ENCODE peak calls at places on chromosomes 2 and 18, in seven cellular contexts. K is NCI-H1417; Z is H1; Y is foreskin fibroblast; C is GM04504; G is effector CD4-positive, alpha-beta T cell; W is OCI-LY7. D is an unnamed sample.

GRCh38 chr18:3889803-3890202 is 439.8 kb downstream of the TGIF1 start:
- DNase-seq in G (no peak), W (no peak), Z (no peak), Y (peak; percentile 7), K (no peak), C (peak; percentile 10), D (no peak)

GRCh38 chr18:25316619-25317018 is 35.3 kb downstream of the ZNF521 start:
- DNase-seq in W (no peak), Y (no peak), G (no peak), C (no peak), K (no peak), Z (no peak), D (no peak)

GRCh38 chr2:136116813-136117390 is 1.0 kb downstream of the CXCR4 start:
- DNase-seq in W (peak; percentile 92), Z (peak; percentile 63), Y (no peak), K (peak; percentile 28), G (peak; percentile 64), C (no peak), D (no peak)

GRCh38 chr2:225173909-225174308 is 131.6 kb upstream of the DOCK10 start:
- DNase-seq in G (no peak), Z (no peak), W (no peak), K (peak; percentile 79), C (no peak), Y (no peak), D (no peak)

GRCh38 chr18:6205706-6206105 is 209.0 kb downstream of the L3MBTL4 start:
- DNase-seq in Z (no peak), G (no peak), C (no peak), Y (no peak), W (no peak), K (no peak), D (no peak)

GRCh38 chr2:43009448-43009847 is 217.0 kb downstream of the ZFP36L2 start:
- DNase-seq in G (no peak), K (no peak), Y (no peak), Z (no peak), W (no peak), C (no peak), D (no peak)

GRCh38 chr2:101306410-101306809 is 2.1 kb downstream of the RNF149 start:
- DNase-seq in Y (no peak), C (no peak), W (no peak), G (no peak), Z (no peak), K (no peak), D (no peak)

GRCh38 chr2:218858671-218859555 is 692 bp upstream of the WNT6 start:
- DNase-seq in K (no peak), Y (no peak), G (no peak), Z (peak; percentile 74), W (no peak), C (no peak), D (no peak)

GRCh38 chr2:105090091-105090490 is 52.2 kb downstream of the MRPS9 start:
- DNase-seq in C (no peak), G (no peak), K (no peak), Y (no peak), Z (no peak), W (no peak), D (no peak)

GRCh38 chr2:6652271-6652670 is 213.4 kb downstream of the CMPK2 start:
- DNase-seq in C (no peak), Y (no peak), W (no peak), K (no peak), Z (no peak), G (no peak), D (no peak)

GRCh38 chr2:223980397-223980735 is 23.1 kb downstream of the MRPL44 start:
- DNase-seq in G (no peak), K (no peak), C (no peak), Y (no peak), W (no peak), Z (no peak), D (no peak)

GRCh38 chr2:57190007-57190406 is 856.6 kb upstream of the VRK2 start:
- DNase-seq in Z (no peak), K (no peak), Y (no peak), G (no peak), W (no peak), C (no peak), D (no peak)

GRCh38 chr2:227164745-227165350 is 424 bp downstream of the COL4A3 start:
- DNase-seq in W (peak; percentile 63), Y (no peak), K (no peak), Z (no peak), G (no peak), C (no peak), D (peak; percentile 27)

GRCh38 chr18:7273301-7273911 is 42.5 kb downstream of the LRRC30 start:
- DNase-seq in G (no peak), C (peak; percentile 21), W (no peak), Y (peak; percentile 81), Z (no peak), K (no peak), D (no peak)

GRCh38 chr2:181784556-181784955 is 104.2 kb upstream of the NEUROD1 start:
- DNase-seq in G (no peak), W (no peak), C (no peak), Z (no peak), Y (no peak), K (no peak), D (peak; percentile 67)

GRCh38 chr2:177784449-177784845 is 288.1 kb downstream of the PDE11A start:
- DNase-seq in Y (peak; percentile 1), W (no peak), Z (no peak), G (no peak), K (no peak), C (no peak), D (no peak)

GRCh38 chr2:200810252-200810650 is 1.5 kb upstream of the BZW1 start:
- DNase-seq in C (peak; percentile 62), W (peak; percentile 10), G (no peak), Y (peak; percentile 80), K (no peak), Z (no peak), D (peak; percentile 38)

GRCh38 chr2:1850031-1850430 is 105.7 kb upstream of the PXDN start:
- DNase-seq in K (no peak), W (no peak), Z (no peak), Y (no peak), C (no peak), G (no peak), D (no peak)

GRCh38 chr2:234797566-234798250 is 154.1 kb upstream of the SH3BP4 start:
- DNase-seq in Z (no peak), C (no peak), K (no peak), G (no peak), W (peak; percentile 4), Y (peak; percentile 49), D (no peak)

GRCh38 chr2:71609441-71609840 is 156.1 kb downstream of the DYSF start:
- DNase-seq in K (no peak), W (no peak), Z (peak; percentile 24), Y (no peak), G (no peak), C (peak; percentile 42), D (no peak)

GRCh38 chr2:32058130-32058529 is 5.2 kb upstream of the SPAST start:
- DNase-seq in G (no peak), K (no peak), Y (no peak), C (no peak), Z (no peak), W (no peak), D (no peak)

GRCh38 chr2:48347712-48348111 is 182.2 kb upstream of the STON1 start:
- DNase-seq in W (peak; percentile 41), G (no peak), K (peak; percentile 8), Y (no peak), Z (no peak), C (no peak), D (no peak)

GRCh38 chr2:76009484-76009883 is 298.8 kb upstream of the GCFC2 start:
- DNase-seq in Z (no peak), W (no peak), C (no peak), K (no peak), G (no peak), Y (no peak), D (no peak)